ENCODE peak calls at places on chromosomes 6 and 20, in four cellular contexts. One of them, this sample, is unnamed.

GRCh38 chr6:37110455-37111155 is 59.3 kb upstream of the PIM1 start:
- DNase-seq in WTC11: no peak
- DNase-seq in fibroblast of the aortic adventitia: no peak
- DNase-seq in progenitor cell of endocrine pancreas: no peak
- DNase-seq in this sample: no peak

GRCh38 chr6:112016335-112016734 is 37.6 kb upstream of the CCN6 start:
- DNase-seq in WTC11: no peak
- DNase-seq in fibroblast of the aortic adventitia: peak; percentile 65
- DNase-seq in progenitor cell of endocrine pancreas: no peak
- DNase-seq in this sample: no peak

GRCh38 chr6:139439278-139439813 is 64.9 kb upstream of the CITED2 start:
- DNase-seq in WTC11: no peak
- DNase-seq in fibroblast of the aortic adventitia: peak; percentile 42
- DNase-seq in progenitor cell of endocrine pancreas: no peak
- DNase-seq in this sample: no peak

GRCh38 chr6:7254980-7255825 is 57.8 kb downstream of the SSR1 start:
- DNase-seq in WTC11: no peak
- DNase-seq in fibroblast of the aortic adventitia: no peak
- DNase-seq in progenitor cell of endocrine pancreas: no peak
- DNase-seq in this sample: no peak

GRCh38 chr6:26233608-26234420 is 131.2 kb upstream of the BTN3A2 start:
- DNase-seq in WTC11: no peak
- DNase-seq in fibroblast of the aortic adventitia: peak; percentile 59
- DNase-seq in progenitor cell of endocrine pancreas: no peak
- DNase-seq in this sample: peak; percentile 50

GRCh38 chr6:45625191-45625664 is 247.5 kb upstream of the SUPT3H start:
- DNase-seq in WTC11: no peak
- DNase-seq in fibroblast of the aortic adventitia: peak; percentile 80
- DNase-seq in progenitor cell of endocrine pancreas: no peak
- DNase-seq in this sample: no peak

GRCh38 chr6:124984668-124985338 is 22.6 kb downstream of the RNF217 start:
- DNase-seq in WTC11: no peak
- DNase-seq in fibroblast of the aortic adventitia: peak; percentile 60
- DNase-seq in progenitor cell of endocrine pancreas: no peak
- DNase-seq in this sample: no peak

GRCh38 chr20:52071136-52071535 is 120.4 kb downstream of the ZFP64 start:
- DNase-seq in WTC11: no peak
- DNase-seq in fibroblast of the aortic adventitia: no peak
- DNase-seq in progenitor cell of endocrine pancreas: no peak
- DNase-seq in this sample: no peak

GRCh38 chr6:160462551-160463109 is 114.5 kb downstream of the SLC22A3 start:
- DNase-seq in WTC11: no peak
- DNase-seq in fibroblast of the aortic adventitia: peak; percentile 81
- DNase-seq in progenitor cell of endocrine pancreas: no peak
- DNase-seq in this sample: no peak

GRCh38 chr20:2149507-2149906 is 47.9 kb downstream of the STK35 start:
- DNase-seq in WTC11: no peak
- DNase-seq in fibroblast of the aortic adventitia: peak; percentile 39
- DNase-seq in progenitor cell of endocrine pancreas: no peak
- DNase-seq in this sample: no peak

GRCh38 chr20:1945660-1946059 is 48.2 kb downstream of the PDYN start:
- DNase-seq in WTC11: no peak
- DNase-seq in fibroblast of the aortic adventitia: no peak
- DNase-seq in progenitor cell of endocrine pancreas: no peak
- DNase-seq in this sample: no peak

DNA sequence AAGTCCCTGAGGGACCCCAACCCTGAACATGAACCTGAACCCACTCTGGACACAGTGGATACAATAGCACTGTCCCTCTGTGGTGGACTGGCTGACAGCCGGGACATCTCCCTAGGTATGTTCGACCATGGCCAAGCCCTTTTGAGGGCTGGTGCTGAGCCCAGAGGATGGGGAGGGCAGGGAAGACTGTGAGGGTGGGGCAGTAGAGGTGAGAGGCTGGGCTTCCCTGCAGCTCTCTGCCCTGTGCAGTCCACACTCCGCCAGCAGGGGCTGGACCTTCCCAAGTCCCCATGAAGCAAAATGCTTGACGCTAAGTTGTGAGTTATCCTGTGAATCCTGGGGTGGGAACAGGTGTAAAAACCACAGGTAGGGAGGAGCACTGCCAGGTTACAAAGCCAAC is 11.5 kb downstream of the LPIN3 start:
- DNase-seq in WTC11: no peak
- DNase-seq in fibroblast of the aortic adventitia: no peak
- DNase-seq in progenitor cell of endocrine pancreas: no peak
- DNase-seq in this sample: no peak
- TF ChIP-seq CTCF in WTC11: no peak
- TF ChIP-seq CTCF in fibroblast of the aortic adventitia: no peak
- TF ChIP-seq CTCF in progenitor cell of endocrine pancreas: peak; percentile 29
- TF ChIP-seq CTCF in this sample: no peak

DNA sequence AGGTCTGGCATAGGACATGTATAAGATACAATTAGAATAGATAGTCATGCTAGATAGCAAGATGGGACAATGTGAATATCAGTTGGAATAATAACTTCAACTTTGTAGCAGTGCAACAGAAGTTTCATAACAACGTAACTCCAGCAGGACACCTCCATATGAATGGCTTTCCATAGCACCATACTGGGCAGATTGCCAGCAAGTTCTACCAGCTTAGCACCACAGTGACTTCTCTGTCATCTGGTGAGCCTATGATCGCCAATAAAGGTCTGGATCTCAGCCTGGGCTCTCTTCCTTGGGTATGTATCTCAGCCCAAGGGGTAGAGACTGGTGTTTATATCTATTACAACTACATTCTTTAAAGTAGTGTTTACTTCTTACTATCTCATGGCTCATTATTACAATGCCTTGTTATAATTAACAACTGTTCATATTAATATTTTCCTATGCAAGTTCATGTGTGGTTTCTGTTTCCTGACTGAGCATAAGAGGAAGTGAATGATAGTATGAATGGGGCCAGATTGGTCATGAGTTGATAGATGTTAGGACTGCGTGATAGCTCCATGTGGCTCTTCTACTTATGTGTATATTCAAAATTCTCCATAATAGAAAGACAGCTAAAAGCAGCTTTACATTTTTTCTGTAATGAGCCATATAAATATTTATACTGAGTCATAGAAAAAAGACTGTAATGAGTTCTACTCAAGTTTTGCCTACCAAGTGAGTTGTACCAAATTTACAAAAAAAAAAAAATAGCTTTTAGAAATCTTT is 22.9 kb downstream of the HTR1B start:
- DNase-seq in WTC11: no peak
- DNase-seq in fibroblast of the aortic adventitia: no peak
- DNase-seq in progenitor cell of endocrine pancreas: no peak
- DNase-seq in this sample: no peak
- TF ChIP-seq CTCF in WTC11: no peak
- TF ChIP-seq CTCF in fibroblast of the aortic adventitia: no peak
- TF ChIP-seq CTCF in progenitor cell of endocrine pancreas: no peak
- TF ChIP-seq CTCF in this sample: no peak

DNA sequence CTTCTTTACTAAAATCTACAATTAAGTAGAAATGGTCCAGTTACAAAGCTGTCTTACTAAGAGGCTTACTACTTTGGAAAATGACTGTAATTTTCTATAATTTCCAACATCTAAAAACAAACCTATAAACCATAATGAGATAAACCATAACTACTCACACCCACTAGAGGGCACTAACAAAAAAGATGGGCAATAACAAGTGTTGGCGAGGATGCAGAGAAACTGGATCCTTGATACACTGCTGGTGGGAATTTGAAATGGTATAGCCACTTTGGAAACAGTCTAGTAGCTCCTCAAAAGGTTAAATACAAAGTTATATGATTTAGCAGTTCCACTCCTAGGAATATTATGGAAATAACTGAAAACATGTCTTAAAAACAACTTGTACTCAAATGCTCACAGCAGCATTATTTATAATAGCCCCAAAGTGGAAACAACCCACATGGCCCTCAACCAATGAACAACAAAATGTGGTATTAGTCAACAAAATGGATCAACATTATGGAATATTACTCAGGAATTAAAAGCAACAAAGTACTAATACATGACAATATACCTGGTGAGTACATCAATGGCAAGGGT is 50.6 kb downstream of the GJA10 start:
- DNase-seq in WTC11: no peak
- DNase-seq in fibroblast of the aortic adventitia: peak; percentile 16
- DNase-seq in progenitor cell of endocrine pancreas: no peak
- DNase-seq in this sample: no peak
- TF ChIP-seq CTCF in WTC11: peak; percentile 25
- TF ChIP-seq CTCF in fibroblast of the aortic adventitia: peak; percentile 38
- TF ChIP-seq CTCF in progenitor cell of endocrine pancreas: peak; percentile 38
- TF ChIP-seq CTCF in this sample: no peak

DNA sequence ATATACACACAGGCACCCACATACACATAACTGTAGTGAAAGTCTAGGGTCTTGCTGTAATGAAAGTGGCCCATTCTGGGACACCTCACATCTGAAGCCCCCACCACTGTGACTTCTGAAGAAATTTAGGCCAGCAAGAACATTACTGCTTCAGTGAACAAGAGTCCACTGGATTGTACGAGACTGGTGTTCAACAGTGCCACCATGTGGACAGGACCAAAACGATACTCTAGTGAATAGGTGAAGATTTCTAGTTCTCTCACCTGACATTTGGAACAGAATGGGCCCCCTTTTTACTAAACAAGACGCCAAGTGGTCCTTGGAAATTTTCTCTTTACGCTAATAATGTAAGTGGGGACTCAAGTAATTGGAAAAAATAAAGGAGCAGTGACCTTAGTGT is 156.9 kb downstream of the MAFB start:
- DNase-seq in WTC11: peak; percentile 63
- DNase-seq in fibroblast of the aortic adventitia: peak; percentile 3
- DNase-seq in progenitor cell of endocrine pancreas: no peak
- DNase-seq in this sample: no peak
- TF ChIP-seq CTCF in WTC11: peak; percentile 51
- TF ChIP-seq CTCF in fibroblast of the aortic adventitia: peak; percentile 18
- TF ChIP-seq CTCF in progenitor cell of endocrine pancreas: peak; percentile 36
- TF ChIP-seq CTCF in this sample: no peak

This sample was measured in activated B cell treated with CpG ODN at 0.5 μM for 24 hours.